ENCODE peak calls at places on chromosomes 6 and 20, in ten cellular contexts. One of them, this sample, is unnamed.
A peak's percentile ranks its signal among the peaks of the same experiment; 100 is the strongest.

GRCh38 chr6:109722564-109723254 is 31.6 kb downstream of the FIG4 start:
- DNase-seq in naive thymus-derived CD8-positive, alpha-beta T cell: no peak
- DNase-seq in iris pigment epithelial cell: no peak
- DNase-seq in kidney tubule cell: no peak
- DNase-seq in tibial artery: no peak
- DNase-seq in T-helper 1 cell: no peak
- DNase-seq in AG08396: no peak
- DNase-seq in naive thymus-derived CD4-positive, alpha-beta T cell: no peak
- DNase-seq in EL: peak; percentile 11
- DNase-seq in MV-4-11: no peak
- DNase-seq in this sample: no peak

GRCh38 chr6:160042014-160042773 is 73.3 kb downstream of the IGF2R start:
- DNase-seq in AG08396: peak; percentile 29
- DNase-seq in EL: peak; percentile 56
- DNase-seq in tibial artery: no peak
- DNase-seq in naive thymus-derived CD8-positive, alpha-beta T cell: no peak
- DNase-seq in iris pigment epithelial cell: peak; percentile 55
- DNase-seq in naive thymus-derived CD4-positive, alpha-beta T cell: no peak
- DNase-seq in kidney tubule cell: no peak
- DNase-seq in T-helper 1 cell: no peak
- DNase-seq in MV-4-11: peak; percentile 22
- DNase-seq in this sample: no peak

GRCh38 chr6:79536969-79537747 is at the start of gene LCA5:
- DNase-seq in EL: peak; percentile 97
- DNase-seq in kidney tubule cell: peak; percentile 97
- DNase-seq in iris pigment epithelial cell: peak; percentile 99
- DNase-seq in tibial artery: peak; percentile 97
- DNase-seq in MV-4-11: peak; percentile 90
- DNase-seq in naive thymus-derived CD4-positive, alpha-beta T cell: peak; percentile 89
- DNase-seq in AG08396: peak; percentile 89
- DNase-seq in T-helper 1 cell: peak; percentile 61
- DNase-seq in naive thymus-derived CD8-positive, alpha-beta T cell: peak; percentile 73
- DNase-seq in this sample: peak; percentile 77

GRCh38 chr6:115782612-115783011 is 278.1 kb downstream of the FRK start:
- DNase-seq in naive thymus-derived CD4-positive, alpha-beta T cell: no peak
- DNase-seq in EL: no peak
- DNase-seq in T-helper 1 cell: no peak
- DNase-seq in AG08396: no peak
- DNase-seq in naive thymus-derived CD8-positive, alpha-beta T cell: no peak
- DNase-seq in MV-4-11: no peak
- DNase-seq in iris pigment epithelial cell: no peak
- DNase-seq in tibial artery: no peak
- DNase-seq in kidney tubule cell: no peak
- DNase-seq in this sample: no peak

GRCh38 chr6:42745083-42745637 is 743 bp downstream of the TBCC start:
- DNase-seq in AG08396: peak; percentile 22
- DNase-seq in T-helper 1 cell: peak; percentile 14
- DNase-seq in tibial artery: peak; percentile 72
- DNase-seq in kidney tubule cell: peak; percentile 36
- DNase-seq in naive thymus-derived CD4-positive, alpha-beta T cell: peak; percentile 21
- DNase-seq in EL: peak; percentile 36
- DNase-seq in iris pigment epithelial cell: peak; percentile 61
- DNase-seq in MV-4-11: peak; percentile 71
- DNase-seq in naive thymus-derived CD8-positive, alpha-beta T cell: peak; percentile 17
- DNase-seq in this sample: no peak

GRCh38 chr6:41047745-41048742 is 5.0 kb upstream of the APOBEC2 start:
- DNase-seq in naive thymus-derived CD8-positive, alpha-beta T cell: no peak
- DNase-seq in MV-4-11: no peak
- DNase-seq in iris pigment epithelial cell: no peak
- DNase-seq in EL: no peak
- DNase-seq in tibial artery: no peak
- DNase-seq in naive thymus-derived CD4-positive, alpha-beta T cell: no peak
- DNase-seq in T-helper 1 cell: no peak
- DNase-seq in kidney tubule cell: no peak
- DNase-seq in AG08396: no peak
- DNase-seq in this sample: no peak

GRCh38 chr6:137976430-137976829 is 109.4 kb downstream of the TNFAIP3 start:
- DNase-seq in tibial artery: no peak
- DNase-seq in MV-4-11: no peak
- DNase-seq in EL: no peak
- DNase-seq in AG08396: no peak
- DNase-seq in naive thymus-derived CD8-positive, alpha-beta T cell: no peak
- DNase-seq in naive thymus-derived CD4-positive, alpha-beta T cell: no peak
- DNase-seq in T-helper 1 cell: no peak
- DNase-seq in kidney tubule cell: no peak
- DNase-seq in iris pigment epithelial cell: no peak
- DNase-seq in this sample: no peak

GRCh38 chr6:50249493-50249892 is 199.8 kb upstream of the DEFB112 start:
- DNase-seq in kidney tubule cell: peak; percentile 46
- DNase-seq in naive thymus-derived CD8-positive, alpha-beta T cell: no peak
- DNase-seq in AG08396: no peak
- DNase-seq in iris pigment epithelial cell: peak; percentile 50
- DNase-seq in tibial artery: no peak
- DNase-seq in EL: peak; percentile 1
- DNase-seq in naive thymus-derived CD4-positive, alpha-beta T cell: no peak
- DNase-seq in MV-4-11: no peak
- DNase-seq in T-helper 1 cell: no peak
- DNase-seq in this sample: no peak

GRCh38 chr6:36508532-36508931 is 38.7 kb downstream of the STK38 start:
- DNase-seq in naive thymus-derived CD4-positive, alpha-beta T cell: no peak
- DNase-seq in kidney tubule cell: peak; percentile 19
- DNase-seq in tibial artery: no peak
- DNase-seq in T-helper 1 cell: no peak
- DNase-seq in naive thymus-derived CD8-positive, alpha-beta T cell: no peak
- DNase-seq in EL: no peak
- DNase-seq in iris pigment epithelial cell: no peak
- DNase-seq in AG08396: no peak
- DNase-seq in MV-4-11: no peak
- DNase-seq in this sample: no peak

GRCh38 chr20:2840138-2840966 is at the start of the genes PCED1A and VPS16:
- DNase-seq in T-helper 1 cell: peak; percentile 88
- DNase-seq in naive thymus-derived CD4-positive, alpha-beta T cell: peak; percentile 90
- DNase-seq in AG08396: peak; percentile 98
- DNase-seq in kidney tubule cell: peak; percentile 88
- DNase-seq in naive thymus-derived CD8-positive, alpha-beta T cell: peak; percentile 87
- DNase-seq in iris pigment epithelial cell: peak; percentile 88
- DNase-seq in MV-4-11: peak; percentile 72
- DNase-seq in tibial artery: peak; percentile 92
- DNase-seq in EL: peak; percentile 87
- DNase-seq in this sample: peak; percentile 71

GRCh38 chr6:82248233-82248735 is 740 bp upstream of the IBTK start:
- DNase-seq in iris pigment epithelial cell: peak; percentile 65
- DNase-seq in MV-4-11: peak; percentile 37
- DNase-seq in naive thymus-derived CD4-positive, alpha-beta T cell: no peak
- DNase-seq in EL: peak; percentile 38
- DNase-seq in kidney tubule cell: peak; percentile 97
- DNase-seq in T-helper 1 cell: no peak
- DNase-seq in tibial artery: no peak
- DNase-seq in AG08396: peak; percentile 58
- DNase-seq in naive thymus-derived CD8-positive, alpha-beta T cell: no peak
- DNase-seq in this sample: no peak

GRCh38 chr6:2020909-2021308 is 224.5 kb downstream of the GMDS start:
- DNase-seq in AG08396: peak; percentile 3
- DNase-seq in kidney tubule cell: peak; percentile 64
- DNase-seq in EL: peak; percentile 30
- DNase-seq in naive thymus-derived CD4-positive, alpha-beta T cell: no peak
- DNase-seq in T-helper 1 cell: no peak
- DNase-seq in MV-4-11: peak; percentile 40
- DNase-seq in iris pigment epithelial cell: peak; percentile 35
- DNase-seq in naive thymus-derived CD8-positive, alpha-beta T cell: no peak
- DNase-seq in tibial artery: no peak
- DNase-seq in this sample: no peak

GRCh38 chr6:20265842-20266241 is 53.6 kb upstream of the MBOAT1 start:
- DNase-seq in naive thymus-derived CD8-positive, alpha-beta T cell: no peak
- DNase-seq in EL: no peak
- DNase-seq in naive thymus-derived CD4-positive, alpha-beta T cell: no peak
- DNase-seq in iris pigment epithelial cell: peak; percentile 10
- DNase-seq in MV-4-11: no peak
- DNase-seq in tibial artery: no peak
- DNase-seq in T-helper 1 cell: no peak
- DNase-seq in AG08396: no peak
- DNase-seq in kidney tubule cell: no peak
- DNase-seq in this sample: no peak

GRCh38 chr20:59779656-59780380 is 153.6 kb downstream of the SYCP2 start:
- DNase-seq in naive thymus-derived CD4-positive, alpha-beta T cell: no peak
- DNase-seq in iris pigment epithelial cell: no peak
- DNase-seq in tibial artery: no peak
- DNase-seq in MV-4-11: no peak
- DNase-seq in AG08396: no peak
- DNase-seq in EL: no peak
- DNase-seq in T-helper 1 cell: no peak
- DNase-seq in naive thymus-derived CD8-positive, alpha-beta T cell: no peak
- DNase-seq in kidney tubule cell: no peak
- DNase-seq in this sample: no peak

GRCh38 chr6:16712931-16713484 is 48.3 kb downstream of the ATXN1 start:
- DNase-seq in MV-4-11: peak; percentile 96
- DNase-seq in EL: peak; percentile 93
- DNase-seq in kidney tubule cell: peak; percentile 93
- DNase-seq in naive thymus-derived CD8-positive, alpha-beta T cell: no peak
- DNase-seq in tibial artery: no peak
- DNase-seq in naive thymus-derived CD4-positive, alpha-beta T cell: no peak
- DNase-seq in T-helper 1 cell: no peak
- DNase-seq in AG08396: peak; percentile 40
- DNase-seq in iris pigment epithelial cell: peak; percentile 96
- DNase-seq in this sample: no peak

GRCh38 chr20:32440758-32441078 is 82.6 kb downstream of the ASXL1 start:
- DNase-seq in naive thymus-derived CD8-positive, alpha-beta T cell: no peak
- DNase-seq in EL: no peak
- DNase-seq in kidney tubule cell: no peak
- DNase-seq in naive thymus-derived CD4-positive, alpha-beta T cell: no peak
- DNase-seq in AG08396: no peak
- DNase-seq in MV-4-11: no peak
- DNase-seq in tibial artery: no peak
- DNase-seq in T-helper 1 cell: no peak
- DNase-seq in iris pigment epithelial cell: no peak
- DNase-seq in this sample: no peak

GRCh38 chr6:64280569-64280968 is 645.0 kb downstream of the PHF3 start:
- DNase-seq in naive thymus-derived CD8-positive, alpha-beta T cell: no peak
- DNase-seq in MV-4-11: peak; percentile 12
- DNase-seq in tibial artery: no peak
- DNase-seq in naive thymus-derived CD4-positive, alpha-beta T cell: no peak
- DNase-seq in AG08396: no peak
- DNase-seq in EL: no peak
- DNase-seq in T-helper 1 cell: no peak
- DNase-seq in kidney tubule cell: peak; percentile 3
- DNase-seq in iris pigment epithelial cell: peak; percentile 36
- DNase-seq in this sample: no peak

GRCh38 chr6:75272145-75272840 is 12.3 kb downstream of the TMEM30A start:
- DNase-seq in kidney tubule cell: peak; percentile 67
- DNase-seq in iris pigment epithelial cell: peak; percentile 90
- DNase-seq in naive thymus-derived CD8-positive, alpha-beta T cell: no peak
- DNase-seq in tibial artery: no peak
- DNase-seq in AG08396: no peak
- DNase-seq in EL: no peak
- DNase-seq in naive thymus-derived CD4-positive, alpha-beta T cell: no peak
- DNase-seq in MV-4-11: peak; percentile 82
- DNase-seq in T-helper 1 cell: no peak
- DNase-seq in this sample: no peak

GRCh38 chr6:20409427-20409971 is 7.8 kb downstream of the E2F3 start:
- DNase-seq in MV-4-11: no peak
- DNase-seq in EL: no peak
- DNase-seq in tibial artery: no peak
- DNase-seq in naive thymus-derived CD4-positive, alpha-beta T cell: no peak
- DNase-seq in iris pigment epithelial cell: peak; percentile 21
- DNase-seq in AG08396: no peak
- DNase-seq in kidney tubule cell: peak; percentile 13
- DNase-seq in naive thymus-derived CD8-positive, alpha-beta T cell: no peak
- DNase-seq in T-helper 1 cell: no peak
- DNase-seq in this sample: no peak

This sample was measured in effector CD8-positive, alpha-beta T cell.